ENCODE peak calls at places on chromosomes 12 and 14, in six cellular contexts. F is A549, E is endothelial cell of umbilical vein, Q is K562, G is HepG2, S is GM12878. B is an unnamed sample.

GRCh38 chr12:2959508-2960431 is 573 bp downstream of the TEAD4 start:
- DNase-seq in F (peak), E (peak), Q (peak), G (peak), S (no peak), B (no peak)

GRCh38 chr14:58107947-58108552 is 44.0 kb downstream of the ARMH4 start:
- DNase-seq in F (peak), E (peak), Q (peak), G (peak), S (no peak), B (peak)

GRCh38 chr12:110183386-110183785 is 59.2 kb downstream of the IFT81 start:
- DNase-seq in F (no peak), E (no peak), Q (no peak), G (peak), S (no peak), B (no peak)

GRCh38 chr12:101050631-101051030 is 159.4 kb downstream of the SLC5A8 start:
- DNase-seq in F (no peak), E (no peak), Q (no peak), G (no peak), S (no peak), B (no peak)

GRCh38 chr14:100271247-100271939 is 32.4 kb downstream of the YY1 start:
- DNase-seq in F (no peak), E (peak), Q (no peak), G (peak), S (no peak), B (peak)

GRCh38 chr12:98403936-98404335 is 111.5 kb upstream of the TMPO start:
- DNase-seq in F (no peak), E (no peak), Q (no peak), G (no peak), S (no peak), B (no peak)

GRCh38 chr14:72513994-72514659 is 379.8 kb downstream of the DPF3 start:
- DNase-seq in F (peak), E (peak), Q (peak), G (peak), S (no peak), B (peak)

GRCh38 chr12:92786045-92786444 is 83.3 kb downstream of the PLEKHG7 start:
- DNase-seq in F (no peak), E (no peak), Q (no peak), G (no peak), S (no peak), B (no peak)

GRCh38 chr14:97164014-97164413 is 366.8 kb downstream of the VRK1 start:
- DNase-seq in F (no peak), E (no peak), Q (no peak), G (no peak), S (no peak), B (no peak)

GRCh38 chr12:118360785-118361404 is 11.8 kb downstream of the TAOK3 start:
- DNase-seq in F (no peak), E (peak), Q (peak), G (no peak), S (no peak), B (peak)

GRCh38 chr14:90461425-90461824 is 64.6 kb downstream of the CALM1 start:
- DNase-seq in F (no peak), E (no peak), Q (no peak), G (no peak), S (no peak), B (no peak)

GRCh38 chr14:87133073-87133815 is 859.7 kb downstream of the GALC start:
- DNase-seq in F (no peak), E (no peak), Q (no peak), G (no peak), S (no peak), B (no peak)

GRCh38 chr12:57889541-57889989 is 43.0 kb upstream of the CTDSP2 start:
- DNase-seq in F (no peak), E (peak), Q (no peak), G (no peak), S (no peak), B (no peak)

GRCh38 chr14:88825078-88825458 is 617 bp downstream of the TTC8 start:
- DNase-seq in F (peak), E (no peak), Q (no peak), G (no peak), S (no peak), B (peak)

GRCh38 chr12:15265868-15266267 is 44.7 kb upstream of the RERG start:
- DNase-seq in F (no peak), E (no peak), Q (no peak), G (no peak), S (no peak), B (no peak)

GRCh38 chr14:94041551-94042346 is 15.6 kb downstream of the OTUB2 start:
- DNase-seq in F (no peak), E (no peak), Q (no peak), G (peak), S (no peak), B (no peak)

GRCh38 chr12:2785017-2785416 is 9.8 kb upstream of the FKBP4 start:
- DNase-seq in F (no peak), E (no peak), Q (no peak), G (peak), S (no peak), B (no peak)

GRCh38 chr14:76024211-76024907 is 38.8 kb downstream of the IFT43 start:
- DNase-seq in F (no peak), E (no peak), Q (no peak), G (no peak), S (no peak), B (no peak)

GRCh38 chr12:109743076-109743910 is 29.7 kb downstream of the FAM222A start:
- DNase-seq in F (no peak), E (no peak), Q (no peak), G (no peak), S (no peak), B (no peak)

GRCh38 chr12:130142736-130143135 is 19.5 kb upstream of the FZD10 start:
- DNase-seq in F (no peak), E (no peak), Q (no peak), G (no peak), S (no peak), B (no peak)

GRCh38 chr12:24937553-24938244 is 11.2 kb downstream of the BCAT1 start:
- DNase-seq in F (no peak), E (no peak), Q (no peak), G (no peak), S (no peak), B (no peak)

GRCh38 chr12:68803948-68804653 is 3.9 kb upstream of the MDM2 start:
- DNase-seq in F (no peak), E (no peak), Q (no peak), G (peak), S (no peak), B (no peak)

GRCh38 chr12:95131589-95132335 is 58.3 kb upstream of the NR2C1 start:
- DNase-seq in F (no peak), E (no peak), Q (no peak), G (no peak), S (no peak), B (no peak)

GRCh38 chr12:54840293-54840692 is 14.0 kb upstream of the MUCL1 start:
- DNase-seq in F (no peak), E (no peak), Q (no peak), G (no peak), S (no peak), B (peak)

GRCh38 chr14:45284802-45285201 is 31.8 kb upstream of the MIS18BP1 start:
- DNase-seq in F (no peak), E (no peak), Q (no peak), G (no peak), S (no peak), B (peak)

GRCh38 chr14:33794791-33795300 is 156.0 kb downstream of the EGLN3 start:
- DNase-seq in F (no peak), E (peak), Q (no peak), G (no peak), S (no peak), B (no peak)

GRCh38 chr14:76774471-76775158 is 13.3 kb downstream of the VASH1 start:
- DNase-seq in F (no peak), E (no peak), Q (no peak), G (no peak), S (no peak), B (no peak)

GRCh38 chr12:278046-278445 is 15.4 kb upstream of the SLC6A13 start:
- DNase-seq in F (no peak), E (no peak), Q (no peak), G (no peak), S (no peak), B (no peak)

GRCh38 chr14:74563233-74563585 is 48.8 kb downstream of the LTBP2 start:
- DNase-seq in F (no peak), E (peak), Q (no peak), G (no peak), S (no peak), B (no peak)

GRCh38 chr12:26153421-26154154 is 28.8 kb upstream of the BHLHE41 start:
- DNase-seq in F (peak), E (peak), Q (no peak), G (peak), S (no peak), B (no peak)

GRCh38 chr12:26156996-26157395 is 32.2 kb upstream of the BHLHE41 start:
- DNase-seq in F (no peak), E (no peak), Q (no peak), G (no peak), S (no peak), B (no peak)

GRCh38 chr12:26158078-26158764 is 33.4 kb upstream of the BHLHE41 start:
- DNase-seq in F (no peak), E (no peak), Q (no peak), G (no peak), S (no peak), B (peak)

GRCh38 chr12:26152507-26153102 is 27.8 kb upstream of the BHLHE41 start:
- DNase-seq in F (no peak), E (no peak), Q (no peak), G (no peak), S (no peak), B (no peak)

GRCh38 chr12:26156201-26156871 is 31.5 kb upstream of the BHLHE41 start:
- DNase-seq in F (no peak), E (no peak), Q (no peak), G (no peak), S (peak), B (peak)
- H3K4me3 ChIP-seq in F (no peak), E (no peak), Q (no peak), G (no peak), S (peak), B (no peak)

GRCh38 chr14:68312300-68312699 is 480.6 kb downstream of the ZFP36L1 start:
- DNase-seq in F (no peak), E (no peak), Q (no peak), G (no peak), S (no peak), B (no peak)

GRCh38 chr14:68316078-68316868 is 476.6 kb downstream of the ZFP36L1 start:
- DNase-seq in F (no peak), E (no peak), Q (no peak), G (peak), S (no peak), B (no peak)

GRCh38 chr14:68309631-68310030 is 483.2 kb downstream of the ZFP36L1 start:
- DNase-seq in F (no peak), E (peak), Q (no peak), G (no peak), S (no peak), B (no peak)

GRCh38 chr14:68314642-68315041 is 478.2 kb downstream of the ZFP36L1 start:
- DNase-seq in F (no peak), E (no peak), Q (no peak), G (no peak), S (no peak), B (no peak)

GRCh38 chr14:68312884-68313725 is 479.8 kb downstream of the ZFP36L1 start:
- DNase-seq in F (no peak), E (no peak), Q (no peak), G (no peak), S (peak), B (no peak)
- TF ChIP-seq MYC in F (no peak), E (no peak), Q (no peak), G (no peak), S (no peak), B (no peak)

GRCh38 chr12:6965026-6965661 is 5.3 kb downstream of the PHB2 start:
- DNase-seq in F (peak), E (peak), Q (peak), G (peak), S (no peak), B (peak)
- TF ChIP-seq POLR2A in F (no peak), E (no peak), Q (peak), G (peak), S (peak), B (no peak)

GRCh38 chr14:60655114-60655897 is 6.0 kb upstream of the SIX1 start:
- DNase-seq in F (no peak), E (no peak), Q (no peak), G (no peak), S (no peak), B (no peak)

GRCh38 chr14:60656755-60657608 is 7.7 kb upstream of the SIX1 start:
- DNase-seq in F (peak), E (peak), Q (peak), G (peak), S (peak), B (peak)

GRCh38 chr14:60654303-60654925 is 5.1 kb upstream of the SIX1 start:
- DNase-seq in F (no peak), E (no peak), Q (no peak), G (no peak), S (no peak), B (no peak)

GRCh38 chr14:60657609-60657983 is 8.3 kb upstream of the SIX1 start:
- DNase-seq in F (no peak), E (no peak), Q (no peak), G (no peak), S (no peak), B (no peak)

DNA sequence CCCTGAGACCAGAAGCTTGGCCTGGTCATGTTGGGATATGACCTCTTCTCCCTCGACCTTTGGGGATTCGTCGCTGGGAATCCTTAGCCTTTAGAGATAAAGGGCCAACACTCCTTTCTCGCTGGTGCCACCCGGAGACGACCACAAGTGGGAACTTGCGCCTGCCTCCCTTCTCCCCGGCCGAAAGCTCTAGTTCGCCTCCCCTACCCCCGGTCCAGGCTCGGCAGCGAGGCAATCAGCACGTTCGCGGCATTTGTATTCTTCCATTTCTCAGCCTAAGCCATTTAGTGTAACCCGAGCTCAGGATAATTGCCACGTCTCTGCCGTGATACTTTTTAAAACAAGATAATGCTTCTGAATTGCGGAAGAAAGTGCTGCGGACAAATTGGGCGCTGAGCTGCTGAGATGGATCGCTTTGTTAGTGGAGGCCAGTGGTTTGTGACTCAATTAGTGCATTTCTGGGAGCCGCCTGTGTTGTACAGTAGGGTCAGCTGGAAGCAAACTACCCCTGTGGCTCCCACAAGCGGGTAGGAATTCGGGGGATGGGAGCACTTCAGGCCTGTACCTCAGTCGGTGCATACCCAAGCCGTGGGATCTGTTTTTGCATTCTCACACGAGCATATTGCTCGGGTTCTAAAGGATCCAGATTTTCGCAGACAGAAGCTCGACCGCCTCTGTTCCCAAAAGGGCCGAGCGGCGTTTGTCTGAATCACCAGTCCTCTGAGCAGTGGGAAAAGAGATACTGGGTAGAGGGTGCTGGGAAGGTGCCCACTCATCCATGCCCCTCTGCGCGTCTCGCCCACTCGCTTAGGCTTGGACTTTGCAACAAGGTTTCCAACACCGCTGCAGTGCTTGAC is 6.8 kb upstream of the SIX1 start:
- DNase-seq in F (no peak), E (no peak), Q (no peak), G (no peak), S (no peak), B (peak)
- H3K4me3 ChIP-seq in F (peak), E (peak), Q (no peak), G (no peak), S (peak), B (peak)

GRCh38 chr12:78430501-78430900 is 434.1 kb upstream of the SYT1 start:
- DNase-seq in F (no peak), E (no peak), Q (no peak), G (no peak), S (no peak), B (no peak)

GRCh38 chr12:78431931-78432330 is 432.6 kb upstream of the SYT1 start:
- DNase-seq in F (no peak), E (no peak), Q (no peak), G (no peak), S (no peak), B (no peak)
- TF ChIP-seq MYC in F (no peak), E (no peak), Q (no peak), G (no peak), S (no peak), B (no peak)

GRCh38 chr14:26849514-26849913 is 251.7 kb upstream of the NOVA1 start:
- DNase-seq in F (no peak), E (no peak), Q (no peak), G (no peak), S (no peak), B (no peak)
- TF ChIP-seq POLR2A in F (no peak), E (no peak), Q (no peak), G (no peak), S (no peak), B (no peak)

GRCh38 chr12:64670856-64671639 is 60.8 kb downstream of the RASSF3 start:
- DNase-seq in F (no peak), E (peak), Q (no peak), G (no peak), S (no peak), B (no peak)
- H3K4me3 ChIP-seq in F (no peak), E (no peak), Q (no peak), G (no peak), S (no peak), B (no peak)

DNA sequence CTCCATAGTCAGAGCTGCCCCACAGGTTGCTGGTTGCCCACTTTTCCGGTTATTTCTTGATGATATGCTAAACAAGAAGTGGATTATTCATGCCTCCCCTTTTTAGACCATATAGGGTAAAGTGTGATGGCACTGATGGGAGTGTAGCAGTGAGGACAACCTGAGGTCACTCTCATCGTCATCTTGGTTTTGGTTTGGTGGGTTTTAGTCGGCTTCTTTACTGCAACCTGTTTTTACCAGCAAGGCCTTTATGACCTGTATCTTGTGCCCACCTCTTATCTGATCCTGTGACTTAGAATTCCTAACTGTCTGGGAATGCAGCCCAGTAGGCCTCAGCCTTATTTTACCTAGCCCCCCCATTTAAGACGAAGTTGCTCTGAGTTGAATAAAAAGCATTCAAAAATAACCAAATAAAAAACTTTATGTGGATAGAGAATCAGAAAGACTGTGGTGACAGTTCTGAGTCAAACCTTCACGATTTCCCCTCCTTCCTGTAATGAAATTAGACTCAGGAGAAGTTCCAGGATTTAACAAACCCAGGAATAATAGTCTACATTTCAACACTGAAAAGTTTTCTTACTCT is 144.2 kb downstream of the PAWR start:
- DNase-seq in F (no peak), E (no peak), Q (no peak), G (no peak), S (no peak), B (no peak)
- TF ChIP-seq MYC in F (no peak), E (no peak), Q (no peak), G (no peak), S (no peak), B (no peak)

GRCh38 chr14:95127531-95127911 is 29.8 kb downstream of the DICER1 start:
- DNase-seq in F (no peak), E (no peak), Q (no peak), G (no peak), S (no peak), B (no peak)

GRCh38 chr14:95125951-95126350 is 31.4 kb downstream of the DICER1 start:
- DNase-seq in F (no peak), E (no peak), Q (no peak), G (no peak), S (no peak), B (no peak)

GRCh38 chr14:95126906-95127530 is 30.3 kb downstream of the DICER1 start:
- DNase-seq in F (no peak), E (no peak), Q (no peak), G (no peak), S (no peak), B (no peak)

GRCh38 chr14:95130545-95130944 is 26.8 kb downstream of the DICER1 start:
- DNase-seq in F (no peak), E (no peak), Q (no peak), G (no peak), S (no peak), B (no peak)

DNA sequence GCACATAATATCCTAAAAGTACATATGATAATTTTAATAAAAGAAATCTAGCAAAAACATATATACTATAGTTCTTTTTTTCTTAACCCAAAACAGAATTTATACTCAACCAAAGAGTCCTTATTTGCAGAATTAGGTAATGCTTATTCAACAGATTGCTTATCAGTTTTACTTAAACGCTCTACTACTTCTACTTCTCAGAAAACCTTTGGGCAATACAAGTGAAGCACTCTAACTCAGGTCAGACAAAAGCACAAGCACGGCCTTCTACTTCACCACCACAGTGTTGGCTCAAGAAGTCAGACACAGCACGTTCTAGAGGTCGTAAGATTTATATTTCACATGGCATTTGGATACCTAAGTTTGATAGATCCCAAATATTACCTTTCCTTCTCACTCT is 29.2 kb downstream of the DICER1 start:
- DNase-seq in F (no peak), E (no peak), Q (no peak), G (no peak), S (no peak), B (no peak)
- TF ChIP-seq POLR2A in F (no peak), E (no peak), Q (no peak), G (no peak), S (no peak), B (no peak)

GRCh38 chr12:32272465-32272864 is 126.9 kb upstream of the FGD4 start:
- DNase-seq in F (no peak), E (no peak), Q (no peak), G (no peak), S (no peak), B (no peak)

GRCh38 chr12:32274665-32275064 is 124.7 kb upstream of the FGD4 start:
- DNase-seq in F (no peak), E (no peak), Q (no peak), G (no peak), S (no peak), B (no peak)

GRCh38 chr12:32270818-32271710 is 128.3 kb upstream of the FGD4 start:
- DNase-seq in F (no peak), E (peak), Q (no peak), G (peak), S (no peak), B (no peak)

GRCh38 chr12:32273063-32273521 is 126.3 kb upstream of the FGD4 start:
- DNase-seq in F (no peak), E (no peak), Q (peak), G (no peak), S (no peak), B (no peak)

GRCh38 chr12:32273712-32274111 is 125.6 kb upstream of the FGD4 start:
- DNase-seq in F (no peak), E (no peak), Q (peak), G (no peak), S (no peak), B (no peak)
- H3K4me3 ChIP-seq in F (no peak), E (no peak), Q (no peak), G (no peak), S (peak), B (no peak)

B was measured in NB4.